ENCODE peak calls at places on chromosomes 13 and 19, in four cellular contexts. S is body of pancreas, W is midbrain, X is mesothelial cell of epicardium. R is an unnamed sample.

GRCh38 chr13:20160346-20161274 is at the start of gene GJA3:
- DNase-seq in S (no peak), W (no peak), X (peak), R (no peak)

GRCh38 chr19:13094771-13095392 is 7.8 kb downstream of the LYL1 start:
- DNase-seq in S (no peak), W (no peak), X (no peak), R (no peak)

GRCh38 chr19:15252398-15253018 is 20.3 kb upstream of the EPHX3 start:
- DNase-seq in S (no peak), W (peak), X (no peak), R (no peak)

GRCh38 chr19:42242071-42242511 is 311 bp downstream of the GSK3A start:
- DNase-seq in S (peak), W (no peak), X (no peak), R (no peak)

GRCh38 chr19:8648240-8648639 is 17.8 kb downstream of the NFILZ start:
- DNase-seq in S (peak), W (no peak), X (no peak), R (no peak)

GRCh38 chr19:43675269-43675879 is 5.4 kb upstream of the PLAUR start:
- DNase-seq in S (peak), W (no peak), X (peak), R (no peak)

GRCh38 chr19:46753420-46754155 is 7.3 kb upstream of the STRN4 start:
- DNase-seq in S (peak), W (peak), X (no peak), R (peak)

GRCh38 chr13:89932902-89933301 is 1414.6 kb upstream of the MIR17HG start:
- DNase-seq in S (no peak), W (no peak), X (no peak), R (no peak)

GRCh38 chr13:78875792-78876580 is 217.0 kb upstream of the OBI1 start:
- DNase-seq in S (no peak), W (no peak), X (no peak), R (no peak)

GRCh38 chr13:21608961-21609360 is 5.0 kb upstream of the MICU2 start:
- DNase-seq in S (no peak), W (no peak), X (no peak), R (no peak)

GRCh38 chr19:49073514-49074378 is 1.2 kb upstream of the KCNA7 start:
- DNase-seq in S (no peak), W (no peak), X (no peak), R (peak)

GRCh38 chr19:51091895-51092873 is 9.5 kb upstream of the KLK14 start:
- DNase-seq in S (no peak), W (no peak), X (no peak), R (no peak)

GRCh38 chr13:59477011-59477410 is 686.7 kb downstream of the DIAPH3 start:
- DNase-seq in S (no peak), W (no peak), X (no peak), R (no peak)

GRCh38 chr19:36151144-36152051 is 849 bp downstream of the COX7A1 start:
- DNase-seq in S (peak), W (no peak), X (no peak), R (no peak)

GRCh38 chr13:110228936-110229904 is 77.7 kb downstream of the COL4A1 start:
- DNase-seq in S (no peak), W (no peak), X (no peak), R (no peak)

GRCh38 chr19:3679581-3679980 is 20.7 kb downstream of the PIP5K1C start:
- DNase-seq in S (no peak), W (no peak), X (no peak), R (no peak)

GRCh38 chr19:42378225-42378929 is 11.7 kb downstream of the CNFN start:
- DNase-seq in S (no peak), W (no peak), X (no peak), R (no peak)

GRCh38 chr13:99347911-99348451 is 40.8 kb upstream of the GPR183 start:
- DNase-seq in S (no peak), W (no peak), X (no peak), R (no peak)

GRCh38 chr19:12821761-12822160 is 12.6 kb downstream of the RTBDN start:
- DNase-seq in S (no peak), W (no peak), X (no peak), R (no peak)

GRCh38 chr19:7983995-7984837 is 21.2 kb downstream of the ELAVL1 start:
- DNase-seq in S (no peak), W (no peak), X (no peak), R (no peak)

GRCh38 chr13:99302637-99303505 is 4.3 kb downstream of the GPR183 start:
- DNase-seq in S (no peak), W (no peak), X (no peak), R (no peak)

GRCh38 chr19:39428309-39429112 is 7.2 kb downstream of the RPS16 start:
- DNase-seq in S (peak), W (no peak), X (peak), R (no peak)

GRCh38 chr19:4537953-4538600 is 1.8 kb downstream of the LRG1 start:
- DNase-seq in S (no peak), W (no peak), X (no peak), R (peak)

GRCh38 chr19:30752201-30752600 is 380.0 kb downstream of the ZNF536 start:
- DNase-seq in S (no peak), W (no peak), X (no peak), R (no peak)

GRCh38 chr19:17340871-17341357 is 3.6 kb downstream of the GTPBP3 start:
- DNase-seq in S (no peak), W (no peak), X (no peak), R (no peak)